ENCODE peak calls at places on chromosomes 3 and 15, in seven cellular contexts. A is B cell, D is cardiac fibroblast, X is foreskin fibroblast, N is RWPE1, T is astrocyte of the spinal cord, P is Peyer's patch. Z is an unnamed sample.
A peak's percentile ranks its signal among the peaks of the same experiment; 100 is the strongest.

GRCh38 chr15:56812255-56812654 is 78.9 kb upstream of the ZNF280D start:
- DNase-seq in N (no peak), A (no peak), T (no peak), X (no peak), D (no peak), P (no peak), Z (no peak)

GRCh38 chr3:115960799-115961198 is 337.5 kb downstream of the GAP43 start:
- DNase-seq in P (no peak), D (no peak), X (peak; percentile 4), N (no peak), A (no peak), T (no peak), Z (peak; percentile 38)

GRCh38 chr15:67126551-67127333 is 61.3 kb downstream of the SMAD3 start:
- DNase-seq in D (peak; percentile 58), N (no peak), T (no peak), P (no peak), X (no peak), A (no peak), Z (no peak)

GRCh38 chr3:194537732-194538247 is 51.0 kb upstream of the ATP13A3 start:
- DNase-seq in D (peak; percentile 86), N (peak; percentile 35), A (no peak), X (peak; percentile 74), T (peak; percentile 76), P (no peak), Z (no peak)

GRCh38 chr3:149781216-149781615 is 11.1 kb downstream of the ANKUB1 start:
- DNase-seq in X (no peak), T (no peak), D (no peak), P (no peak), A (peak; percentile 8), N (no peak), Z (no peak)

GRCh38 chr3:151477596-151478375 is 16.9 kb upstream of the IGSF10 start:
- DNase-seq in N (no peak), A (no peak), P (no peak), X (no peak), T (no peak), D (no peak), Z (no peak)

GRCh38 chr3:21390856-21391255 is 360.2 kb downstream of the ZNF385D start:
- DNase-seq in T (peak; percentile 36), P (no peak), D (no peak), N (no peak), A (no peak), X (no peak), Z (no peak)

GRCh38 chr15:66024998-66025397 is 155.7 kb downstream of the RAB11A start:
- DNase-seq in A (no peak), T (peak; percentile 13), N (peak; percentile 17), P (no peak), D (no peak), X (peak; percentile 32), Z (no peak)

GRCh38 chr3:178634975-178635374 is 98.7 kb downstream of the KCNMB2 start:
- DNase-seq in D (no peak), X (no peak), P (no peak), N (no peak), A (no peak), T (no peak), Z (no peak)

GRCh38 chr15:78212008-78212407 is 22.4 kb downstream of the ACSBG1 start:
- DNase-seq in A (no peak), D (no peak), N (no peak), P (no peak), X (no peak), T (no peak), Z (no peak)

GRCh38 chr3:143158549-143158988 is 39.0 kb downstream of the CHST2 start:
- DNase-seq in D (peak; percentile 72), T (peak; percentile 52), N (no peak), X (peak; percentile 86), P (no peak), A (no peak), Z (peak; percentile 47)

GRCh38 chr15:70017796-70018195 is 79.9 kb downstream of the TLE3 start:
- DNase-seq in T (no peak), N (no peak), D (no peak), A (no peak), X (no peak), P (no peak), Z (no peak)

DNA sequence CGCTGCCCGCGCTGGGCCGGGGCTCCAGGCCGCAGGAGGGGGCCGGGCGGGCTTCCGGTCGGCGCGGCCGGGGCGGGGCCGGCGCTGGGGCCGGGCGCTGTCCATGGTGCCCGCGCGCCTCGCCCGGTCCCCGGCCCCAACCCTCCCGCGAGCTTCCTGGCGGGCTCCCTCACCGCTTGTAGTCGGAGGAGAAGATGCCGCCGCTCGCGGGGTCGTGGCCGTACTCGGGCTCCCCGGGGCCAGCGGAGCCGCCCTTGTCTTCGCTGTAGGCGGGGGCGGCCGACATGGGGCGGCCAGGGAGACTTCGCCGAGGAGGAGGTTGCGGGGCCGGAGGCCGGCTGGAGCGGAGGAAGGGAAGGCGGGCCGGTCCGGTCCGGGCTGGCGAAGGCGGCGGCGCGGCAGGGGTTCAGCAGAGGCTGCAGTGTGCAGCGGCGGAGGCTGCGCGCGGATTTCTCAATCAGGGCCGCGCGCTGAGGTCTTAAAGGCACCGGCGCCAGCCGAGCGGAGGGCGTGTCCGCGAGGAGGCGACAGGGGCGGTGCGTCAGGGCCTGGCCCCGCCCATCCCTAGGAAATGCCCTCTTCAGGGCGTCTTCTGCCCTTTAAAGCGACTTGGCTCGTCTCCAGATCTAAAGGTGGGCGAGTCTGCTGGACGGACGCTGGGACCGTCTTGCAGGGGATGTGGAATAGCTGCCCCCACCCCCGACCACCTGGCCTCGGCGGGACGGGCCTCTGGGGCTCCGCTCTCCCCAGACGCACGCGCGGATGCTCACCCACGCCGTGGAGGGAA is at the start of gene AP3B2:
- DNase-seq in D (peak; percentile 68), T (peak; percentile 50), N (peak; percentile 88), P (peak; percentile 74), X (peak; percentile 91), A (peak; percentile 93), Z (peak; percentile 94)
- TF ChIP-seq CTCF in D (no peak), T (no peak), N (no peak), P (no peak), X (no peak), A (no peak), Z (no peak)

GRCh38 chr3:53846851-53847155 is 435 bp downstream of the IL17RB start:
- DNase-seq in T (no peak), P (no peak), D (no peak), N (no peak), A (no peak), X (no peak), Z (no peak)

GRCh38 chr3:53844262-53845102 is 1.7 kb downstream of the CHDH start:
- DNase-seq in A (no peak), T (no peak), P (peak; percentile 70), X (no peak), D (no peak), N (no peak), Z (no peak)

GRCh38 chr3:53845103-53845880 is 927 bp downstream of the CHDH start:
- DNase-seq in D (peak; percentile 21), X (peak; percentile 60), T (peak; percentile 23), P (peak; percentile 64), N (peak; percentile 34), A (peak; percentile 46), Z (peak; percentile 75)

GRCh38 chr3:53846134-53846850 is at the start of the genes CHDH and IL17RB:
- DNase-seq in D (no peak), A (peak; percentile 59), X (peak; percentile 44), P (peak; percentile 90), T (no peak), N (peak; percentile 5), Z (peak; percentile 84)

DNA sequence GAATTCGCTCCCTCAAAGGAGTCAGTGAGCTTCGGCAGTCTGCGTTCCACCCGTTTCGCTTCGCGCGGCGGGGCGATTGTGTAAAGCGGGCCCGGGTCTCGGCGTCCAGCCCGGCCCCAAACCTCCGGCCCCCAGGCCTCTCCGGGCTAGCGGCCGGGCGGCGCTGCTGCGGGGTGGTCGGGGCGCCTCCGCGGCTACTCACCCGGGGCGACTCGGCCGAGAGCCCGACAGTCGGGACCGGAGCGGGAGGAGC is 412 bp downstream of the CHDH start:
- DNase-seq in N (peak; percentile 4), T (no peak), A (no peak), P (no peak), X (no peak), D (no peak), Z (no peak)
- TF ChIP-seq CTCF in N (no peak), T (no peak), A (no peak), P (no peak), X (no peak), D (no peak), Z (no peak)

GRCh38 chr15:85592148-85592547 is 202.6 kb downstream of the KLHL25 start:
- DNase-seq in P (no peak), A (no peak), X (peak; percentile 82), N (peak; percentile 59), T (peak; percentile 86), D (peak; percentile 92), Z (no peak)
- TF ChIP-seq CTCF in P (no peak), A (no peak), X (peak; percentile 34), N (no peak), T (peak; percentile 28), D (peak; percentile 29), Z (no peak)

GRCh38 chr3:59267021-59267420 is 217.2 kb upstream of the CFAP20DC start:
- DNase-seq in A (no peak), X (no peak), P (no peak), T (no peak), N (no peak), D (no peak), Z (no peak)
- TF ChIP-seq CTCF in A (no peak), X (no peak), P (no peak), T (no peak), N (no peak), D (no peak), Z (no peak)

DNA sequence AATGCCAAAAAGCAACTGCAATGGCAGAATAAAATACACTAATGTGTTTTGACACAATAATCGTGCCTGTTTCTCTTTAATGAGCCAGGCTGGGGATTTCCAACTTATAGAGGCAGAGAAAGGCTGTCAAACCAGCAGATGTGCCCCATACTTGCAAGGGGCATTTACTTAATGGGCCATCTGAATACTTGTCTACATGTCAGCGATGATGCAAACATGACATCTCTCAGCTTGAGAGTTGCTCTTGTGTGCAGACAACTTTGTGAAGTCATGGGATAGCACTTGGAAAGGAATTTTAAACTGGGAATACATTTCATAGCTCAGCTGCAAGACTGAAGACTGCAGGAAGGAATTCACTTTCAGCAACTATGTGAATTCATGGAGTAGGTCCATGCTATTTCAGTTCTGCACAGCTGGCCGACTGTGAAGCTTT is 127.4 kb upstream of the ADAMTS9 start:
- DNase-seq in N (no peak), P (no peak), A (no peak), D (peak; percentile 57), X (peak; percentile 19), T (peak; percentile 4), Z (no peak)
- TF ChIP-seq CTCF in N (no peak), P (no peak), A (no peak), D (no peak), X (no peak), T (no peak), Z (no peak)

GRCh38 chr3:133662256-133662773 is 574 bp upstream of the TOPBP1 start:
- DNase-seq in A (peak; percentile 32), P (no peak), N (peak; percentile 49), X (peak; percentile 19), T (peak; percentile 21), D (peak; percentile 43), Z (peak; percentile 63)
- TF ChIP-seq CTCF in A (no peak), P (no peak), N (peak; percentile 26), X (no peak), T (no peak), D (peak; percentile 25), Z (no peak)

GRCh38 chr3:133058831-133059230 is 20.6 kb downstream of the TMEM108 start:
- DNase-seq in X (no peak), A (no peak), D (no peak), N (no peak), T (no peak), P (no peak), Z (no peak)
- TF ChIP-seq CTCF in X (no peak), A (no peak), D (no peak), N (no peak), T (no peak), P (no peak), Z (no peak)

GRCh38 chr3:38111201-38111600 is 25.7 kb downstream of the ACAA1 start:
- DNase-seq in N (no peak), A (no peak), T (no peak), D (no peak), X (no peak), P (no peak), Z (no peak)
- TF ChIP-seq CTCF in N (no peak), A (no peak), T (no peak), D (no peak), X (no peak), P (no peak), Z (no peak)